ENCODE peak calls at places on chromosomes 13 and 19, in five cellular contexts. One of them, this sample, is unnamed.
A peak's percentile ranks its signal among the peaks of the same experiment; 100 is the strongest.

GRCh38 chr13:99124695-99125334 is 75.8 kb upstream of the UBAC2 start:
- DNase-seq in H9: no peak
- DNase-seq in mesenchymal stem cell: peak; percentile 64
- DNase-seq in trophoblast cell: peak; percentile 7
- DNase-seq in H1: no peak
- DNase-seq in this sample: no peak

GRCh38 chr19:1315470-1316166 is 29.9 kb downstream of the EFNA2 start:
- DNase-seq in trophoblast cell: no peak
- DNase-seq in mesenchymal stem cell: peak; percentile 25
- DNase-seq in H9: peak; percentile 78
- DNase-seq in H1: no peak
- DNase-seq in this sample: no peak

GRCh38 chr13:102686024-102686423 is 8.8 kb downstream of the METTL21C start:
- DNase-seq in mesenchymal stem cell: no peak
- DNase-seq in trophoblast cell: no peak
- DNase-seq in H9: no peak
- DNase-seq in H1: no peak
- DNase-seq in this sample: no peak

GRCh38 chr19:14476663-14477401 is 1.7 kb upstream of the PTGER1 start:
- DNase-seq in trophoblast cell: peak; percentile 64
- DNase-seq in mesenchymal stem cell: peak; percentile 68
- DNase-seq in H1: no peak
- DNase-seq in H9: no peak
- DNase-seq in this sample: no peak

GRCh38 chr13:53460776-53461175 is 432.2 kb downstream of the OLFM4 start:
- DNase-seq in H9: no peak
- DNase-seq in H1: peak; percentile 5
- DNase-seq in mesenchymal stem cell: no peak
- DNase-seq in trophoblast cell: no peak
- DNase-seq in this sample: no peak

GRCh38 chr13:94557836-94558235 is 38.1 kb downstream of the TGDS start:
- DNase-seq in trophoblast cell: no peak
- DNase-seq in mesenchymal stem cell: peak; percentile 20
- DNase-seq in H9: no peak
- DNase-seq in H1: no peak
- DNase-seq in this sample: no peak

GRCh38 chr13:104015646-104016396 is 949.6 kb upstream of the SLC10A2 start:
- DNase-seq in trophoblast cell: no peak
- DNase-seq in mesenchymal stem cell: peak; percentile 77
- DNase-seq in H9: no peak
- DNase-seq in H1: no peak
- DNase-seq in this sample: no peak

GRCh38 chr13:54536112-54536511 is 1507.5 kb downstream of the OLFM4 start:
- DNase-seq in H1: no peak
- DNase-seq in mesenchymal stem cell: peak; percentile 11
- DNase-seq in H9: no peak
- DNase-seq in trophoblast cell: no peak
- DNase-seq in this sample: no peak

GRCh38 chr13:37481005-37481857 is 117.3 kb downstream of the POSTN start:
- DNase-seq in trophoblast cell: no peak
- DNase-seq in H1: no peak
- DNase-seq in mesenchymal stem cell: peak; percentile 55
- DNase-seq in H9: no peak
- DNase-seq in this sample: no peak

GRCh38 chr13:108816381-108816780 is 187.0 kb downstream of the MYO16 start:
- DNase-seq in mesenchymal stem cell: no peak
- DNase-seq in trophoblast cell: peak; percentile 48
- DNase-seq in H9: no peak
- DNase-seq in H1: no peak
- DNase-seq in this sample: no peak

GRCh38 chr19:7552781-7553180 is 17.3 kb downstream of the PNPLA6 start:
- DNase-seq in H1: no peak
- DNase-seq in trophoblast cell: no peak
- DNase-seq in mesenchymal stem cell: no peak
- DNase-seq in H9: no peak
- DNase-seq in this sample: no peak
- H2BK12ac ChIP-seq in H1: no peak overlapping the region
- H2BK12ac ChIP-seq in trophoblast cell: no peak overlapping the region
- H2BK12ac ChIP-seq in mesenchymal stem cell: no peak overlapping the region
- H2BK12ac ChIP-seq in H9: no peak overlapping the region
- H2BK12ac ChIP-seq in this sample: no peak overlapping the region

GRCh38 chr19:16184665-16185122 is 516 bp upstream of the FAM32A start:
- DNase-seq in trophoblast cell: no peak
- DNase-seq in mesenchymal stem cell: no peak
- DNase-seq in H1: no peak
- DNase-seq in H9: no peak
- DNase-seq in this sample: no peak
- H2BK5ac ChIP-seq in trophoblast cell: peak overlapping the region; percentile 21
- H2BK5ac ChIP-seq in mesenchymal stem cell: no peak overlapping the region
- H2BK5ac ChIP-seq in H1: no peak overlapping the region
- H2BK5ac ChIP-seq in H9: no peak overlapping the region
- H2BK5ac ChIP-seq in this sample: no peak overlapping the region

GRCh38 chr13:107493271-107493670 is 722.1 kb downstream of the LIG4 start:
- DNase-seq in H1: no peak
- DNase-seq in H9: no peak
- DNase-seq in trophoblast cell: no peak
- DNase-seq in mesenchymal stem cell: no peak
- DNase-seq in this sample: no peak

GRCh38 chr13:107497661-107498060 is 717.7 kb downstream of the LIG4 start:
- DNase-seq in H1: no peak
- DNase-seq in mesenchymal stem cell: no peak
- DNase-seq in H9: no peak
- DNase-seq in trophoblast cell: no peak
- DNase-seq in this sample: no peak
- H2BK12ac ChIP-seq in H1: no peak overlapping the region
- H2BK12ac ChIP-seq in mesenchymal stem cell: no peak overlapping the region
- H2BK12ac ChIP-seq in H9: no peak overlapping the region
- H2BK12ac ChIP-seq in trophoblast cell: no peak overlapping the region
- H2BK12ac ChIP-seq in this sample: no peak overlapping the region

GRCh38 chr19:53553865-53554791 is 16.2 kb downstream of the ZNF331 start:
- DNase-seq in trophoblast cell: peak; percentile 51
- DNase-seq in H9: no peak
- DNase-seq in H1: no peak
- DNase-seq in mesenchymal stem cell: no peak
- DNase-seq in this sample: no peak
- H2BK5ac ChIP-seq in trophoblast cell: no peak overlapping the region
- H2BK5ac ChIP-seq in H9: no peak overlapping the region
- H2BK5ac ChIP-seq in H1: no peak overlapping the region
- H2BK5ac ChIP-seq in mesenchymal stem cell: no peak overlapping the region
- H2BK5ac ChIP-seq in this sample: peak overlapping the region; percentile 75

GRCh38 chr13:26010487-26011207 is 41.2 kb downstream of the SHISA2 start:
- DNase-seq in H1: no peak
- DNase-seq in trophoblast cell: no peak
- DNase-seq in mesenchymal stem cell: no peak
- DNase-seq in H9: no peak
- DNase-seq in this sample: no peak
- H2BK12ac ChIP-seq in H1: peak overlapping the region; percentile 12
- H2BK12ac ChIP-seq in trophoblast cell: no peak overlapping the region
- H2BK12ac ChIP-seq in mesenchymal stem cell: no peak overlapping the region
- H2BK12ac ChIP-seq in H9: no peak overlapping the region
- H2BK12ac ChIP-seq in this sample: no peak overlapping the region

DNA sequence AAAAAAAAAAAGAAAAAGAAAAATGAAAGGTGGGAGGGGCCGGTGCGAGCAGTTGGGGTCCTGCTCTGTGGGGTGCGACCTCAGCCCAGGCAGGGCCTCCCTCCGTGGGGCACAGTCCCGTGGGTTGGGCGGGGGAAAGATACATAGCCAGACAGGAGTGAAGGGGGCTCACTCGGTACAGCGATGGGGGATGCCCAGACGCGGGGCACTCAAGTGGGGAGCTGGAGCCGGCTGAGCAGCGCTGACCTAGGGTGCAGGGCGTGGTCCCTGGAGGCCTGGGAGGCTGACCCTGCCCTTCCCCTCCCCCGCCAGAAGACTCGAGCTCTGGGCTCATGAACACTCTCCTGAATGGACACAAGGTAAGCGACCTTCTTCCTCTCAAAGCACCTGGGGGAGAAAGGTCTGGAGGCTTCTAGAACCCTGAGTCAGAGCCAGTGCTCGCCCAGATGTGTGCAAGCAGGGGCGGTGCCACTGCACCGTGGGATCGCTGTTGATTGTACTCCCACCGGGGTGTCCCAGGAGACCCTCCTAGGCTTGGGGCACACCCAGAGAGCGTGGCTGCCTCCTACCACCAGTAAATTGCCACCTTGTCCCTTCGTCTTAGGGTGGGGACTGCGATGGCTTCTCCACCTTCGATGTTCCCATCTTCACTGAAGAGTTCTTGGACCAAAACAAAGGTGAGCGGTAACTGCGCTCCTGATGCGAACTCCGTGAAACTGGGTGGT is 3.4 kb downstream of the HMG20B start:
- DNase-seq in H9: no peak
- DNase-seq in trophoblast cell: no peak
- DNase-seq in H1: no peak
- DNase-seq in mesenchymal stem cell: no peak
- DNase-seq in this sample: no peak
- H2BK5ac ChIP-seq in H9: no peak overlapping the region
- H2BK5ac ChIP-seq in trophoblast cell: no peak overlapping the region
- H2BK5ac ChIP-seq in H1: peak overlapping the region; percentile 45
- H2BK5ac ChIP-seq in mesenchymal stem cell: no peak overlapping the region
- H2BK5ac ChIP-seq in this sample: peak overlapping the region; percentile 33

This sample was measured in neuronal stem cell.